ENCODE peak calls at places on chromosomes 11 and 22, in nine cellular contexts. S, W, G, L, D, M, X, B and Q are unnamed samples. For H3K27me3, the result is how much of the 10 kb centered on the place peaks cover.

GRCh38 chr22:39616781-39617180 is 46.2 kb downstream of the CACNA1I start:
- DNase-seq in S (no peak), W (no peak), G (no peak), L (no peak), D (no peak), M (no peak), X (no peak), B (no peak), Q (no peak)

GRCh38 chr22:42653992-42654391 is 4.8 kb upstream of the CYB5R3 start:
- DNase-seq in S (no peak), W (no peak), G (no peak), L (no peak), D (no peak), M (no peak), X (no peak), B (no peak), Q (no peak)

GRCh38 chr22:43118953-43119458 is 8.5 kb downstream of the BIK start:
- DNase-seq in S (no peak), W (no peak), G (no peak), L (no peak), D (no peak), M (no peak), X (no peak), B (peak), Q (no peak)

GRCh38 chr11:19605500-19606371 is 106.9 kb upstream of the NAV2 start:
- DNase-seq in S (no peak), W (no peak), G (peak), L (no peak), D (peak), M (no peak), X (no peak), B (no peak), Q (no peak)

GRCh38 chr11:79616392-79616831 is 175.6 kb upstream of the TENM4 start:
- DNase-seq in S (no peak), W (peak), G (no peak), L (no peak), D (no peak), M (no peak), X (no peak), B (no peak), Q (no peak)

GRCh38 chr11:8685820-8686219 is 3.2 kb downstream of the RPL27A start:
- DNase-seq in S (no peak), W (no peak), G (no peak), L (no peak), D (no peak), M (no peak), X (no peak), B (no peak), Q (no peak)

GRCh38 chr11:73217131-73217809 is 811 bp upstream of the P2RY2 start:
- DNase-seq in S (peak), W (no peak), G (no peak), L (no peak), D (peak), M (no peak), X (peak), B (no peak), Q (no peak)

GRCh38 chr22:38097557-38098409 is 12.7 kb downstream of the BAIAP2L2 start:
- DNase-seq in S (no peak), W (no peak), G (no peak), L (no peak), D (peak), M (no peak), X (no peak), B (no peak), Q (no peak)

GRCh38 chr11:120335928-120336640 is at the start of gene ARHGEF12:
- DNase-seq in S (peak), W (peak), G (peak), L (peak), D (peak), M (peak), X (peak), B (peak), Q (peak)

GRCh38 chr11:20035701-20036601 is 124.3 kb downstream of the DBX1 start:
- DNase-seq in S (no peak), W (peak), G (no peak), L (no peak), D (no peak), M (no peak), X (peak), B (peak), Q (peak)

GRCh38 chr11:128424271-128424709 is 163.1 kb downstream of the ETS1 start:
- DNase-seq in S (peak), W (no peak), G (peak), L (no peak), D (peak), M (no peak), X (peak), B (no peak), Q (peak)

GRCh38 chr11:126343051-126343450 is 12.4 kb upstream of the ST3GAL4 start:
- DNase-seq in S (no peak), W (no peak), G (no peak), L (no peak), D (no peak), M (no peak), X (no peak), B (no peak), Q (no peak)

GRCh38 chr11:67302571-67303131 is 679 bp upstream of the SSH3 start:
- DNase-seq in S (no peak), W (peak), G (no peak), L (peak), D (peak), M (no peak), X (peak), B (peak), Q (peak)

GRCh38 chr11:86180860-86181259 is 63.7 kb upstream of the EED start:
- DNase-seq in S (no peak), W (no peak), G (no peak), L (no peak), D (no peak), M (no peak), X (no peak), B (no peak), Q (no peak)

GRCh38 chr11:27380796-27381195 is 17.8 kb upstream of the CCDC34 start:
- DNase-seq in S (no peak), W (no peak), G (no peak), L (no peak), D (no peak), M (no peak), X (no peak), B (no peak), Q (no peak)

GRCh38 chr11:133894956-133895549 is 49.7 kb upstream of the SPATA19 start:
- DNase-seq in S (no peak), W (no peak), G (no peak), L (no peak), D (peak), M (no peak), X (peak), B (no peak), Q (peak)

GRCh38 chr22:20750461-20751184 is 23.3 kb upstream of the SERPIND1 start:
- DNase-seq in S (peak), W (peak), G (peak), L (no peak), D (no peak), M (no peak), X (peak), B (peak), Q (peak)

GRCh38 chr11:6022954-6023353 is 7.6 kb downstream of the OR56A1 start:
- DNase-seq in S (no peak), W (peak), G (peak), L (peak), D (peak), M (no peak), X (no peak), B (peak), Q (no peak)

GRCh38 chr11:82775736-82776346 is 42.2 kb upstream of the FAM181B start:
- DNase-seq in S (no peak), W (peak), G (no peak), L (no peak), D (peak), M (no peak), X (peak), B (peak), Q (no peak)

GRCh38 chr11:21811572-21811971 is 381.3 kb upstream of the ANO5 start:
- DNase-seq in S (no peak), W (no peak), G (no peak), L (no peak), D (peak), M (no peak), X (no peak), B (no peak), Q (no peak)

GRCh38 chr11:17479284-17480214 is 2.9 kb upstream of the ABCC8 start:
- DNase-seq in S (no peak), W (peak), G (peak), L (no peak), D (peak), M (no peak), X (peak), B (no peak), Q (no peak)

GRCh38 chr22:20225693-20225966 is 42.5 kb downstream of the RTN4R start:
- DNase-seq in S (no peak), W (no peak), G (no peak), L (no peak), D (no peak), M (no peak), X (no peak), B (no peak), Q (no peak)

GRCh38 chr11:111334495-111335123 is 36.3 kb downstream of the POU2AF3 start:
- DNase-seq in S (no peak), W (peak), G (no peak), L (no peak), D (no peak), M (no peak), X (no peak), B (no peak), Q (no peak)
- H3K27me3 ChIP-seq in S (under half), W (under half), G (under half), L (under half), D (under half), M (under half), X (under half), B (under half), Q (under half)

GRCh38 chr11:45237666-45238348 is 48.3 kb downstream of the SYT13 start:
- DNase-seq in S (no peak), W (no peak), G (no peak), L (no peak), D (peak), M (no peak), X (no peak), B (no peak), Q (no peak)

GRCh38 chr11:45234306-45235006 is 51.7 kb downstream of the SYT13 start:
- DNase-seq in S (no peak), W (no peak), G (no peak), L (no peak), D (no peak), M (no peak), X (no peak), B (no peak), Q (peak)

GRCh38 chr11:45238724-45239123 is 47.4 kb downstream of the SYT13 start:
- DNase-seq in S (no peak), W (peak), G (no peak), L (no peak), D (no peak), M (no peak), X (no peak), B (peak), Q (peak)

GRCh38 chr11:45243931-45244330 is 42.2 kb downstream of the SYT13 start:
- DNase-seq in S (no peak), W (no peak), G (no peak), L (no peak), D (no peak), M (no peak), X (no peak), B (no peak), Q (peak)

DNA sequence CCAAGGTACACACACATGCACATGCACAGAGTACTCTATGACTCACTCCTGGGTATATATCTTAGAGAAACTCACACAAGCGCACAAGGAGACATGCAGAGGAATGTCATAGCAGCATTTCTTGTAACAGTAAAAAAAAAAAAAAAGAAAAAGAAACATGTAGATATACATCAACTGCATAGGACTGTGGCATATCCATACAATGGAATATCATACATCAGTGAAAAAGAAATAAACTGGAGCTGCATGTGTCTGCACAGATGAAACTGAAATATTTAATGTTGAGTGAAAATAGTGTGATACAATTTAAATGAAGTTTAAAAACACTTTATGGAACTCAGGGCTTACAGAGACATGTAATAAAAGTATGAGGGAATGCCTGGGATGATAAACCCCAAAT is 46.4 kb downstream of the SYT13 start:
- DNase-seq in S (no peak), W (no peak), G (no peak), L (no peak), D (no peak), M (no peak), X (no peak), B (no peak), Q (no peak)
- H3K27me3 ChIP-seq in S (under half), W (under half), G (under half), L (under half), D (under half), M (under half), X (under half), B (under half), Q (under half)

GRCh38 chr11:62921201-62921572 is at the start of gene CHRM1:
- DNase-seq in S (no peak), W (peak), G (no peak), L (no peak), D (no peak), M (no peak), X (no peak), B (no peak), Q (no peak)

GRCh38 chr11:62919476-62919875 is 1.7 kb downstream of the CHRM1 start:
- DNase-seq in S (no peak), W (no peak), G (no peak), L (no peak), D (no peak), M (no peak), X (no peak), B (no peak), Q (no peak)

GRCh38 chr11:62917906-62918502 is 3.2 kb downstream of the CHRM1 start:
- DNase-seq in S (no peak), W (no peak), G (no peak), L (no peak), D (no peak), M (no peak), X (no peak), B (no peak), Q (no peak)

GRCh38 chr11:62919898-62920640 is 1.1 kb downstream of the CHRM1 start:
- DNase-seq in S (no peak), W (no peak), G (no peak), L (no peak), D (peak), M (no peak), X (no peak), B (no peak), Q (no peak)

GRCh38 chr11:62918531-62918930 is 2.6 kb downstream of the CHRM1 start:
- DNase-seq in S (no peak), W (no peak), G (no peak), L (no peak), D (no peak), M (no peak), X (no peak), B (no peak), Q (no peak)
- H3K27me3 ChIP-seq in S (under half), W (under half), G (under half), L (under half), D (under half), M (under half), X (under half), B (under half), Q (under half)

GRCh38 chr11:46351606-46352005 is 4.3 kb downstream of the DGKZ start:
- DNase-seq in S (no peak), W (no peak), G (no peak), L (no peak), D (no peak), M (no peak), X (no peak), B (no peak), Q (no peak)
- H3K27me3 ChIP-seq in S (under half), W (under half), G (under half), L (under half), D (under half), M (under half), X (under half), B (under half), Q (under half)

DNA sequence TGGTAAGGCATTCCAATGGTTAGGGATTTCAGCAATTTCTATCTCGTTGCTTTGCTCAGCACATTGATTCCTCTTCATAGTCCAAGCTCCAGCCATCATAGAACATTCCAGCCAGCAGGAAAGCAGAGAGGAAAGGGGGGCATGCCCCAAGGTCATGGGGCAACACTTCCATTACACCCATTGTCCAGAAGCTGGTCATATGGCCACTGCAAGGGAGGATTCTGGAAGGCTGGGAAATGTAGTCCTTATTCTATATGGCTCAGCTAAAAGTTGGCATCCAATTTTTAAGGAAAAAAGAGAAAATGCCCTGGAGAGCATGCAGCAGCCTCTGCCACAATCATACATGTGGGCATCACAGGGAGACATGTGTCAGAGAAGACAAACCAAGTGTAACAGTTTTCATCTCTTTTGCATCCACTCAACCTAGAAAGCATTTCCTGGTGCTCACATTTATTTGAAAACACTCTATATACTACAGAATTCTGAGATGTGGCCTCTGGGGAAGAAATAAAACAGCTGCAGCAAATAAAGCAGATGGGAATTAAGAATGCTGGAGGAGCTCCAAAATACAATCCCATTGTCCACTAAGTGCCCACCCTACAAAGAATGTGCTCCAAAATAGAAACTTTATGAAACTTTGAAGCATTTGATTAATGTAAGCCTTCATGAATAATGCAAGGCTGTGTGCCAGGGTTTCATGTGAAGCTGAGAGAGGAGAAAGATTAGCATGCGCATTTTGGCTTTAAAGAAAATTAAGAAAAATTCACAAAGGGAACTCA is 46.9 kb upstream of the RCN1 start:
- DNase-seq in S (no peak), W (no peak), G (no peak), L (no peak), D (no peak), M (no peak), X (no peak), B (no peak), Q (no peak)
- H3K27me3 ChIP-seq in S (under half), W (half or more), G (under half), L (under half), D (under half), M (under half), X (under half), B (under half), Q (under half)